ENCODE peak calls at places on chromosomes 3 and 15, in five cellular contexts. L is CD8-positive, alpha-beta memory T cell; G is pancreas; D is ascending aorta; W is CD4-positive, alpha-beta T cell. F is an unnamed sample.

GRCh38 chr3:59862686-59863085 is 812.9 kb upstream of the CFAP20DC start:
- DNase-seq in G (no peak), D (no peak), L (no peak), W (no peak), F (no peak)

GRCh38 chr15:68303134-68303533 is 25.6 kb downstream of the FEM1B start:
- DNase-seq in W (no peak), L (no peak), G (no peak), D (no peak), F (no peak)

GRCh38 chr3:151816091-151816604 is 2.2 kb downstream of the AADAC start:
- DNase-seq in D (no peak), G (no peak), W (no peak), L (no peak), F (no peak)

GRCh38 chr15:39031596-39031995 is 467.0 kb upstream of the RASGRP1 start:
- DNase-seq in D (no peak), W (no peak), L (no peak), G (no peak), F (no peak)

GRCh38 chr3:161273589-161274218 is 52.6 kb downstream of the NMD3 start:
- DNase-seq in W (peak; percentile 5), D (no peak), G (no peak), L (peak; percentile 24), F (no peak)

GRCh38 chr15:23073890-23074631 is 34.7 kb upstream of the TUBGCP5 start:
- DNase-seq in D (no peak), W (no peak), L (no peak), G (peak; percentile 34), F (no peak)

GRCh38 chr3:5565026-5565425 is 377.5 kb downstream of the EDEM1 start:
- DNase-seq in D (no peak), W (no peak), G (no peak), L (no peak), F (no peak)

GRCh38 chr3:150391200-150391599 is 16.9 kb upstream of the TSC22D2 start:
- DNase-seq in W (no peak), G (no peak), L (no peak), D (no peak), F (no peak)

GRCh38 chr3:32340039-32340438 is 51.6 kb upstream of the CMTM7 start:
- DNase-seq in W (peak; percentile 21), L (peak; percentile 15), D (no peak), G (peak; percentile 25), F (peak; percentile 50)

GRCh38 chr3:58996730-58997129 is 53.1 kb downstream of the CFAP20DC start:
- DNase-seq in G (no peak), L (no peak), W (no peak), D (no peak), F (no peak)

GRCh38 chr15:70643783-70644125 is 119.6 kb downstream of the UACA start:
- DNase-seq in L (no peak), W (no peak), D (no peak), G (no peak), F (no peak)

GRCh38 chr15:54150255-54150654 is 172.0 kb downstream of the UNC13C start:
- DNase-seq in L (no peak), D (no peak), W (no peak), G (no peak), F (no peak)

GRCh38 chr3:4976109-4976508 is 3.1 kb upstream of the BHLHE40 start:
- DNase-seq in D (no peak), L (no peak), W (no peak), G (peak; percentile 76), F (peak; percentile 81)

GRCh38 chr3:14370719-14371572 is 31.5 kb upstream of the SLC6A6 start:
- DNase-seq in W (no peak), L (no peak), G (no peak), D (no peak), F (no peak)

GRCh38 chr15:48244923-48245322 is 38.8 kb downstream of the SLC12A1 start:
- DNase-seq in G (no peak), L (no peak), W (no peak), D (no peak), F (no peak)

GRCh38 chr15:48242531-48242930 is 36.4 kb downstream of the SLC12A1 start:
- DNase-seq in L (no peak), W (no peak), D (no peak), G (no peak), F (no peak)

GRCh38 chr15:48239334-48239733 is 33.2 kb downstream of the SLC12A1 start:
- DNase-seq in L (no peak), G (no peak), W (no peak), D (no peak), F (no peak)

GRCh38 chr15:48242015-48242414 is 35.9 kb downstream of the SLC12A1 start:
- DNase-seq in G (no peak), L (no peak), W (no peak), D (no peak), F (no peak)
- H3K27ac ChIP-seq in G (no peak overlapping the region), L (no peak overlapping the region), W (no peak overlapping the region), D (no peak overlapping the region), F (no peak overlapping the region)

GRCh38 chr3:129101370-129102138 is 20.1 kb downstream of the RAB43 start:
- DNase-seq in D (no peak), G (no peak), W (no peak), L (no peak), F (no peak)

GRCh38 chr3:129104498-129105079 is 17.0 kb downstream of the RAB43 start:
- DNase-seq in W (no peak), D (no peak), L (no peak), G (no peak), F (peak; percentile 69)

GRCh38 chr3:129104051-129104450 is 17.6 kb downstream of the RAB43 start:
- DNase-seq in G (no peak), D (no peak), W (no peak), L (no peak), F (no peak)

GRCh38 chr3:129105862-129106261 is 15.7 kb downstream of the RAB43 start:
- DNase-seq in W (no peak), G (no peak), D (no peak), L (no peak), F (no peak)

DNA sequence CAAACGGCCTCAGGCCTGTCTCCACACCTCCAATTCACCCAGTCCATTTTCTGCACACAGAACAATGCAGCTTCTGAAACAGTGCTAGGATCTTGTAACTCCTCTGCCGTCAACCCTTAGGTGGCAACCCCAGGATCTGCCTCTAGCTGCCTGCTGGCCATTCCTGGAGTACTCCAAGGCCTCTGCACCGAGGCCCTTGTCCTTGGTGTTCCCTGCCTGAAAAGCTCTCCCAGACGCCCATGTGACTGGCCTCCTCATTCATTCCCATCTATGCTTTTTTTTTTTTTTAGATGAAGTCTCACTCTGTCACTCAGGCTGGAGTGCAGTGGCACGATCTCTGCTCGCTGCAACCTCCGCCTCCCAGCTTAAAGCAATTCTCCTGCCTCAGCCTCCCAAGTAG is 18.3 kb downstream of the RAB43 start:
- DNase-seq in W (no peak), L (no peak), D (no peak), G (no peak), F (no peak)
- H3K27ac ChIP-seq in W (peak overlapping the region; percentile 31), L (no peak overlapping the region), D (no peak overlapping the region), G (no peak overlapping the region), F (no peak overlapping the region)

GRCh38 chr3:21839592-21839991 is 88.6 kb upstream of the ZNF385D start:
- DNase-seq in D (no peak), W (no peak), G (no peak), L (no peak), F (no peak)
- H3K27ac ChIP-seq in D (peak overlapping the region; percentile 19), W (no peak overlapping the region), G (no peak overlapping the region), L (no peak overlapping the region), F (no peak overlapping the region)

DNA sequence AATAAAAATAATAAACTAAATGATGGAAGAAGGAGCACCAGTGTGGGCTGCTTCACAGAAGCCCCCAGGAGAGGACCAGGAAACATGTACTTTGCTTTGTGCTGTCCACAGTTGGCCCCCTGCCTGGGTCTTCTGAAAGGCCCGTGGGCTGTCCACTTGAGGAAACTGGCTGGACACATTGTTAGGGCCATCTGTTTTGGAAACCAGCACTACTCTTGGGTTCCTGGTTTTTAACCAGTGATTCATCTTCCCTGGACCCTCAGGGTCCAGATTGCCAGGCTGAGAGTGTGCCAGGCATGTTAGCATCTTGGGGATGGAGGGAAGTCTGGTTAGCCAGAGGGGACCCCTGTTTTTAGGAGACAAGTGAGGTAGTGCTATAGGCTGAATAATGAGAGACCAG is 297.2 kb upstream of the C2CD4B start:
- DNase-seq in W (no peak), L (no peak), D (no peak), G (no peak), F (no peak)
- H3K27ac ChIP-seq in W (no peak overlapping the region), L (no peak overlapping the region), D (peak overlapping the region; percentile 52), G (no peak overlapping the region), F (no peak overlapping the region)

DNA sequence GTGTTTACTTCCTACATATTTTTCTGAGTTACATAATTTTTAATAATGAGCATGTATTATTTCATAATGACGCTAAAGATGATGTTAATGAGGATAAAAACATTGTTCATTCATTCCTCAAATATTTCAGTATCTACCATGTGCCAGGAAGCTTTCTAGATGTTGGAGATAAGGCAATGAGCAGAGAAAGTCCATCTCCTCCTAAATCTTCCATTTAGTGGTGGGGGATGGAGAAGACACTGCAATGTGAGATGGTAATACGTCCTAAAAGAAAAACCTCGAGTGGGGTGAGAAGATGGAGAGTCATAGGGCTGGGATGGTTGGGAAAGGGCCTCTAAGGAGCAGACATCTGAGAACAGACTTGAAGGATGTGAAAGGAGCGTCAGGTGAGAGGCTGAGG is 132.7 kb downstream of the MYLK start:
- DNase-seq in D (no peak), G (no peak), W (no peak), L (no peak), F (no peak)
- H3K27ac ChIP-seq in D (peak overlapping the region; percentile 74), G (no peak overlapping the region), W (no peak overlapping the region), L (no peak overlapping the region), F (no peak overlapping the region)

GRCh38 chr15:101090460-101090853 is 161.4 kb downstream of the CHSY1 start:
- DNase-seq in W (no peak), L (no peak), G (no peak), D (no peak), F (no peak)
- H3K27ac ChIP-seq in W (no peak overlapping the region), L (no peak overlapping the region), G (no peak overlapping the region), D (no peak overlapping the region), F (no peak overlapping the region)

DNA sequence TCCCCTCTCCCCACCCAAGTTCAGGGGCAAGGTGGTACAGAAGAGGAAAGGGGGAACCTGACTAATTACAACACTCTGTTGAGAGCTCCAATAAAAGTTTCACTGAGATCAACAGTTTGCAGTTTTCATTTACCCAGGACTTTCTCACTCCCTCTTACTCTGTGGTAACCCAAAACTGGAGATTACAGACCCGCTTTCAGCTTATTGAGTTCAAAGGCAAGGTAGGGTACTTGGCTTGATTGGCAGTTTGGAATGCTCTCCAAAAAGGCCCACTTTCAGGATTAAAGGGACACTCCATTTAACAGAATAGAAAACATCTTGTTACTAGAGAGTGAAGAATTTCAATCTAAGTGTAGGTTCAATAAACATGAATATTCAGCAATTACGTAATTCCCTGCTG is 117.6 kb upstream of the ETV5 start:
- DNase-seq in G (no peak), W (no peak), L (no peak), D (no peak), F (no peak)
- H3K27ac ChIP-seq in G (no peak overlapping the region), W (no peak overlapping the region), L (no peak overlapping the region), D (no peak overlapping the region), F (no peak overlapping the region)

GRCh38 chr15:61196156-61196555 is 32.9 kb downstream of the RORA start:
- DNase-seq in L (no peak), D (no peak), W (no peak), G (no peak), F (no peak)

GRCh38 chr15:61197187-61197586 is 31.9 kb downstream of the RORA start:
- DNase-seq in L (no peak), W (no peak), G (no peak), D (no peak), F (no peak)

GRCh38 chr15:61196711-61197110 is 32.4 kb downstream of the RORA start:
- DNase-seq in W (no peak), D (no peak), G (no peak), L (no peak), F (no peak)

GRCh38 chr15:61198722-61199121 is 30.4 kb downstream of the RORA start:
- DNase-seq in W (no peak), L (no peak), D (no peak), G (no peak), F (peak; percentile 52)

GRCh38 chr15:61195116-61196002 is 33.7 kb downstream of the RORA start:
- DNase-seq in L (no peak), W (no peak), D (no peak), G (no peak), F (peak; percentile 21)
- H3K27ac ChIP-seq in L (no peak overlapping the region), W (no peak overlapping the region), D (no peak overlapping the region), G (no peak overlapping the region), F (no peak overlapping the region)